ENCODE peak calls at places on chromosome 6, in four cellular contexts. J is HCT116, B is sigmoid colon, W is prostate gland. Q is an unnamed sample.

GRCh38 chr6:148521586-148521985 is 178.9 kb downstream of the SASH1 start:
- DNase-seq in J (no peak), W (no peak), B (no peak), Q (no peak)

GRCh38 chr6:121201108-121201507 is 133.2 kb downstream of the TBC1D32 start:
- DNase-seq in B (no peak), W (no peak), J (no peak), Q (no peak)

GRCh38 chr6:38354033-38354373 is 285.7 kb downstream of the BTBD9 start:
- DNase-seq in B (no peak), W (no peak), J (no peak), Q (no peak)

GRCh38 chr6:158328446-158328845 is 16.2 kb downstream of the TULP4 start:
- DNase-seq in B (no peak), J (no peak), W (no peak), Q (no peak)

GRCh38 chr6:134816780-134817179 is 133.1 kb downstream of the ALDH8A1 start:
- DNase-seq in W (no peak), B (no peak), J (no peak), Q (no peak)

GRCh38 chr6:110357696-110358535 is at the start of gene METTL24:
- DNase-seq in B (no peak), W (no peak), J (no peak), Q (no peak)

GRCh38 chr6:44307217-44307616 is 5.9 kb downstream of the AARS2 start:
- DNase-seq in W (no peak), B (no peak), J (no peak), Q (no peak)

GRCh38 chr6:143806282-143807102 is 36.6 kb upstream of the LTV1 start:
- DNase-seq in W (no peak), B (no peak), J (no peak), Q (no peak)

GRCh38 chr6:109094351-109095035 is at the start of gene SESN1:
- DNase-seq in J (peak; percentile 65), W (peak; percentile 90), B (peak; percentile 97), Q (no peak)

GRCh38 chr6:53793318-53793975 is 1.4 kb upstream of the LRRC1 start:
- DNase-seq in W (peak; percentile 81), J (peak; percentile 68), B (peak; percentile 67), Q (peak; percentile 22)

GRCh38 chr6:144582939-144583613 is 297.9 kb downstream of the UTRN start:
- DNase-seq in J (no peak), B (peak; percentile 66), W (peak; percentile 12), Q (no peak)

GRCh38 chr6:169371344-169372144 is 117.9 kb upstream of the THBS2 start:
- DNase-seq in W (no peak), B (no peak), J (peak; percentile 12), Q (peak; percentile 24)

GRCh38 chr6:146433881-146434741 is 109.5 kb upstream of the RAB32 start:
- DNase-seq in W (no peak), B (no peak), J (no peak), Q (no peak)

GRCh38 chr6:13485923-13486557 is 1.4 kb downstream of the GFOD1 start:
- DNase-seq in J (no peak), W (peak; percentile 12), B (peak; percentile 74), Q (no peak)

GRCh38 chr6:75499640-75500039 is 6.0 kb upstream of the FILIP1 start:
- DNase-seq in B (no peak), J (no peak), W (no peak), Q (no peak)

GRCh38 chr6:150006961-150007464 is 18.3 kb downstream of the RAET1L start:
- DNase-seq in W (no peak), J (no peak), B (no peak), Q (no peak)

GRCh38 chr6:163771180-163771579 is 356.7 kb downstream of the QKI start:
- DNase-seq in J (no peak), B (no peak), W (no peak), Q (no peak)

GRCh38 chr6:109513571-109514071 is 30.6 kb upstream of the ZBTB24 start:
- DNase-seq in B (no peak), W (no peak), J (no peak), Q (no peak)

GRCh38 chr6:130222775-130223174 is at the start of gene SAMD3:
- DNase-seq in B (no peak), J (no peak), W (no peak), Q (no peak)

GRCh38 chr6:25229671-25230321 is 49.4 kb upstream of the CARMIL1 start:
- DNase-seq in W (no peak), B (no peak), J (peak; percentile 15), Q (no peak)

GRCh38 chr6:108434222-108434621 is 126.5 kb upstream of the FOXO3 start:
- DNase-seq in B (no peak), W (no peak), J (no peak), Q (no peak)

GRCh38 chr6:21023210-21023609 is 489.0 kb downstream of the CDKAL1 start:
- DNase-seq in W (no peak), J (no peak), B (no peak), Q (no peak)

GRCh38 chr6:2589171-2589661 is 161.5 kb downstream of the MYLK4 start:
- DNase-seq in J (no peak), W (no peak), B (no peak), Q (no peak)

GRCh38 chr6:127880452-127880851 is 20.4 kb downstream of the THEMIS start:
- DNase-seq in J (no peak), B (no peak), W (no peak), Q (no peak)

DNA sequence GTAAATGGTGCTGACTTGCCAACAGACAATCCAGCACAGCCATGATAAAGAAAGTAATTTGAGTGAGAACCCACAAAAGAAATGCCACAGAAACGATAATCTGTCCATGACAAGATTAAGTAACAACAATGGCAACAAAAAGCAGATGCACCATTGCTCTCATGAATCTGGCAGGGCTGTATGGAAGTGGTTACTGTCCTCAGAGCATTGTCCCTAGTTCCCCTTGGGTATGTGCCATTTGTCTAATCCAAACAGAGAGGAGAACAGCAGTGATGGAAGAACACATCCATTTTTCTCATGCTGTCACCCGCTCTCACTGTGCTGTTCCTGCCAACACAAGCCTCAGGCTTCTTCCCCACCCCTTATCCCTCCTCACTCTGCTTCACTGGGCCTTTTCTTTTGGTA is 65.8 kb downstream of the REV3L start:
- DNase-seq in B (peak; percentile 79), W (peak; percentile 28), J (no peak), Q (no peak)
- TF ChIP-seq POLR2AphosphoS5 in B (peak; percentile 89), W (peak; percentile 5), J (no peak), Q (no peak)

GRCh38 chr6:45685076-45685475 is 307.3 kb upstream of the SUPT3H start:
- DNase-seq in J (no peak), B (no peak), W (no peak), Q (no peak)
- H3K27ac ChIP-seq in J (no peak overlapping the region), B (no peak overlapping the region), W (no peak overlapping the region), Q (no peak overlapping the region)

DNA sequence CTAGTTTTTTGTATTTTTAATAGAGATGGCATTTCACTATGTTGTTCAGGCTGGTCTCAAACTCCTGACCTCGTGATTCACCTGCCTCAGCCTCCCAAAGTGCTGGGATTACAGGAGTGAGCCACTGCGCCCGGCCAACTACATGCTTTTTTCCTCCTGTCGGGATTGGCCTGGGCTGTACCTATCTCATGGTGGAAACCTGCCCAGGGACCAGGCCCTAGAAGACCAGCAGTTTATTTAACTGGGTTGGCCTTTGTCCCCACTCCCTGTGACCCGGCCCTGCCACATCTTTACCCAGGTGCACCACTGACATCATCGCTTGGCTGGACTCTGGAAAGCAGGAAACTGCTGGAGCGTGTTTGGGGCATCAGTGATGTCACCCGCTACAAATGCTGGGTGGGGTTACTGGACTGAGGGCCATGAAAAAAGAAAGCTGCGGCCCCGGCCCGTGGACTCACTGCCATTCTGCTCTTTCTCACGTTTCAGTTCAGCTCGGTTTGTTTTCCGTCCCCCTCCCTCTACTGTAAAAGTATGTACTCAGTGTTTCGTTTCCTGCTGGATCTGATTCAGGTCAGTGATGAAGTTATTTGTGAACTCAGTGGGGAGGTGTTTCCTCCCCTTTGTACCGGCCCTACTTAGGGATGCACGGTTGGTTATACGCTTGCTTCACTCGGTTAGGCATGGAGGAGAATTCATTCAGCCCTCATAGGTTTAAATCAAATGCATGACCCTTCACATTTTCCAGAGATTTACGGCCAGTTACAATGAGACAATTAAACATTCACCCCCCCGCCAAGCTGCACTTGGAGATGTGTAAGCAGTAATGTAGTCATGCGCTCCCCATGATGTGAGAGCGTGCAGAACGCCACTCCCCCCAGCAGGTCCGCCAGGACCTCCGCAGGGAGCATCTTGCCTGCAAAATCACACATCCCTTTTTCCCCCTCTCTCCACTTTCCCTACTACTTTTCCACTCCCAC is 179.3 kb downstream of the MTHFD1L start:
- DNase-seq in W (peak; percentile 73), B (peak; percentile 91), J (peak; percentile 82), Q (no peak)
- TF ChIP-seq POLR2AphosphoS5 in W (peak; percentile 71), B (peak; percentile 64), J (peak; percentile 74), Q (no peak)

GRCh38 chr6:155216312-155217028 is 47.3 kb upstream of the CLDN20 start:
- DNase-seq in J (no peak), B (no peak), W (no peak), Q (no peak)
- H3K27ac ChIP-seq in J (no peak overlapping the region), B (peak overlapping the region; percentile 54), W (no peak overlapping the region), Q (no peak overlapping the region)

GRCh38 chr6:141209890-141210289 is 922.8 kb upstream of the GJE1 start:
- DNase-seq in J (no peak), B (no peak), W (no peak), Q (no peak)
- TF ChIP-seq POLR2AphosphoS5 in J (no peak), B (no peak), W (no peak), Q (no peak)

GRCh38 chr6:63452117-63452516 is 120.2 kb upstream of the LOC128125822 start:
- DNase-seq in W (no peak), J (no peak), B (no peak), Q (no peak)
- H3K27ac ChIP-seq in W (no peak overlapping the region), J (no peak overlapping the region), B (no peak overlapping the region), Q (no peak overlapping the region)